ENCODE peak calls at places on chromosomes 12 and 14, in five cellular contexts. One of them, this sample, is unnamed.

GRCh38 chr12:49832836-49833421 is 4.7 kb upstream of the NCKAP5L start:
- DNase-seq in stomach: no peak
- DNase-seq in sigmoid colon: no peak
- DNase-seq in HepG2: no peak
- DNase-seq in IMR-90: peak
- DNase-seq in this sample: no peak

GRCh38 chr14:36054353-36055051 is 122.0 kb downstream of the PTCSC3 start:
- DNase-seq in stomach: no peak
- DNase-seq in IMR-90: no peak
- DNase-seq in HepG2: no peak
- DNase-seq in sigmoid colon: no peak
- DNase-seq in this sample: no peak

GRCh38 chr12:103495158-103495782 is 498 bp downstream of the C12orf42 start:
- DNase-seq in stomach: peak
- DNase-seq in IMR-90: no peak
- DNase-seq in sigmoid colon: no peak
- DNase-seq in HepG2: no peak
- DNase-seq in this sample: no peak

GRCh38 chr14:102785598-102785963 is 8.3 kb downstream of the TRAF3 start:
- DNase-seq in stomach: no peak
- DNase-seq in sigmoid colon: no peak
- DNase-seq in HepG2: no peak
- DNase-seq in IMR-90: no peak
- DNase-seq in this sample: no peak

GRCh38 chr12:25372969-25373368 is 122.2 kb upstream of the KRAS start:
- DNase-seq in IMR-90: no peak
- DNase-seq in sigmoid colon: no peak
- DNase-seq in stomach: no peak
- DNase-seq in HepG2: no peak
- DNase-seq in this sample: no peak

GRCh38 chr12:32595251-32595650 is 83.8 kb upstream of the DNM1L start:
- DNase-seq in sigmoid colon: no peak
- DNase-seq in HepG2: no peak
- DNase-seq in IMR-90: peak
- DNase-seq in stomach: no peak
- DNase-seq in this sample: no peak

GRCh38 chr12:6364037-6364360 is 11.4 kb downstream of the SCNN1A start:
- DNase-seq in HepG2: no peak
- DNase-seq in IMR-90: no peak
- DNase-seq in sigmoid colon: no peak
- DNase-seq in stomach: no peak
- DNase-seq in this sample: no peak

GRCh38 chr12:21451529-21451928 is 14.1 kb downstream of the PYROXD1 start:
- DNase-seq in stomach: no peak
- DNase-seq in HepG2: no peak
- DNase-seq in IMR-90: peak
- DNase-seq in sigmoid colon: no peak
- DNase-seq in this sample: no peak

GRCh38 chr12:91894911-91895310 is 250.7 kb downstream of the BTG1 start:
- DNase-seq in stomach: no peak
- DNase-seq in IMR-90: no peak
- DNase-seq in HepG2: no peak
- DNase-seq in sigmoid colon: no peak
- DNase-seq in this sample: no peak

GRCh38 chr12:31386364-31386777 is 60.4 kb upstream of the SINHCAF start:
- DNase-seq in IMR-90: no peak
- DNase-seq in sigmoid colon: no peak
- DNase-seq in stomach: no peak
- DNase-seq in HepG2: no peak
- DNase-seq in this sample: no peak

GRCh38 chr12:104626069-104626690 is 169.4 kb downstream of the CHST11 start:
- DNase-seq in stomach: no peak
- DNase-seq in sigmoid colon: no peak
- DNase-seq in HepG2: no peak
- DNase-seq in IMR-90: no peak
- DNase-seq in this sample: no peak

GRCh38 chr12:51377099-51377984 is 13.9 kb downstream of the GALNT6 start:
- DNase-seq in stomach: no peak
- DNase-seq in HepG2: no peak
- DNase-seq in sigmoid colon: no peak
- DNase-seq in IMR-90: no peak
- DNase-seq in this sample: no peak

GRCh38 chr14:70677324-70677723 is 35.6 kb downstream of the TTC9 start:
- DNase-seq in sigmoid colon: no peak
- DNase-seq in stomach: no peak
- DNase-seq in IMR-90: no peak
- DNase-seq in HepG2: no peak
- DNase-seq in this sample: no peak

GRCh38 chr14:24275524-24276139 is 4.2 kb upstream of the RABGGTA start:
- DNase-seq in HepG2: peak
- DNase-seq in stomach: no peak
- DNase-seq in IMR-90: no peak
- DNase-seq in sigmoid colon: no peak
- DNase-seq in this sample: no peak
- TF ChIP-seq CTCF in HepG2: peak
- TF ChIP-seq CTCF in stomach: no peak
- TF ChIP-seq CTCF in IMR-90: no peak
- TF ChIP-seq CTCF in sigmoid colon: no peak
- TF ChIP-seq CTCF in this sample: no peak

GRCh38 chr12:68880660-68881325 is 52.2 kb downstream of the CPM start:
- DNase-seq in IMR-90: no peak
- DNase-seq in HepG2: no peak
- DNase-seq in stomach: no peak
- DNase-seq in sigmoid colon: no peak
- DNase-seq in this sample: no peak
- TF ChIP-seq POLR2A in IMR-90: no peak
- TF ChIP-seq POLR2A in HepG2: no peak
- TF ChIP-seq POLR2A in stomach: no peak
- TF ChIP-seq POLR2A in sigmoid colon: no peak
- TF ChIP-seq POLR2A in this sample: no peak

DNA sequence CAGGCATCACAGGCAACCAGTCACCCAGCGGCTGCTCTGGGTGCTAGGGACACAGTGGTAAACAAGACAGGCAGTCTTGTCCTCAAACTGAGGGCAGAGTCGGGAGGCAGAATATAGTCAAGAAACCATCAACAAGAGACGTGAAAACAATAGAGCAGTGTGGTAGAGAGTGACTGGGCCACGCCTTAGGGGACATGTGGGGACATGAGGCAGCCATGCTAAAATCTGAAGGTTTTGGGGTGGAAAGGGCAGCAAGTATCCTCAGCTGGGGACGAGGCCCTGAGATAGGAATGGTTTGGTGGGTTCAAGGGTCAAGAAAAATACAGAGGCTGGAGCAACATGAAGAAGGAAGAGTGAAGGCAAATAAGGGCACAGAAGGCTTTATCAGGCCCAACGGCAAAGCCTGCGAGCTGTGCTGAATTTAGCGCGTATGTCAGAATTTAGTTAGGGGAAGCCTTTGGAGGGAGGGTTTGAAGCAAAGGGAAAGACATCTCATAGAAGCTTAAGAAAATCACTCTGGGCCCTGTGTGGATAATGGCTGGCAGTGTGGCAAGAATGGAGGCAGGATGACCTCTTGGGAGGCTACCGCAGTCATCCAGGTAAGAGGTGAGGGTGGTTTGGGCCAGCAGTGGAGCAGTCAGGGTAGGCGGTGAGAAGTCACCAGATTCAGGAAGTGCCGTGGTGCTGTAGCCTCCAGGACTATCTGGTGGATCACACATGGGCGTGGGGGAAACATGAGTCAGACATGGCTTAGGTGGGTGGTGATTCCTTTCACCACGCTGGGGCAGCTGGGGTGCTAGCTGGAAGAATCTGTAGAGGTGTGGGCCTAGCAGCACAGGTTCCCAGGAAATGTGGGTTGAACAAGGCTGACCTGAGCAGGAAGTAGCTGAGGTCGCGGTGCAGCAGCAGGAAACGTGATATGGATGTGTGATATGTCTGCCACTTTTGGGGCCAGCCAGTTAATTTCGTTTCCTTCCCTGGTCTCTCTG is 3.0 kb downstream of the EVL start:
- DNase-seq in HepG2: no peak
- DNase-seq in stomach: peak
- DNase-seq in sigmoid colon: no peak
- DNase-seq in IMR-90: peak
- DNase-seq in this sample: peak
- H3K4me3 ChIP-seq in HepG2: no peak
- H3K4me3 ChIP-seq in stomach: peak
- H3K4me3 ChIP-seq in sigmoid colon: no peak
- H3K4me3 ChIP-seq in IMR-90: no peak
- H3K4me3 ChIP-seq in this sample: peak

DNA sequence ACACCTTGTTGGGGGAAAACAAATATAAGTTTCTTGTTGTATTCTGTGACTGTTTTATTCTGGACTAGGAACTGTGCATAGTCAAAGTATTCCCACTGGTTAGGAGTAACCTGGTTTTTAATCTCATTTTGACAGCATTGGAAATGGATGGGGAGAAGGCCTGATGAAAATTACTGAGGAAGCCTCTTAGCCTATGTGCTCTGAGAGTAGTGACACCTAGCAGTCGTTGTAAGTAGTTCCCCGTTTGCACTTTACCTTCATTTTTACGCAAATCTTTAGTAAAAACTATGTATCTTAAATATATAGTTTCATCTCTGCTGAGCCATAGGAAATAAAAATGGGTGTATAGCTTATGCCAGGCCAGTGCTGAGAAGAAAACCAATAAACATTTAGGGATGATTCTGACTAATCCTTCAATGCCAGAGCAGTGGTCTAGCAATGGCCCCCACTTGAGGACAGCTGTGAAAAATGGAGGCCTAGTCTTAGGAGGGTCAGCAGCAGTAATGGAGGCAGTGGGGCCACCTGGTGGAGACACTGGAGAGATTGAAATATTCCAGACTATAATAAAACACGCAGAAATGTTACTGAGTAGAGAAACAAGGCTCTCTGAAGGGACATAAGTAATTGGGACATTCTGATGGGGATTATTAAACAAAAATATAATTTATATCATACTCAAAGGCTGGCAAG is 133.2 kb upstream of the NOVA1 start:
- DNase-seq in IMR-90: peak
- DNase-seq in sigmoid colon: no peak
- DNase-seq in stomach: no peak
- DNase-seq in HepG2: no peak
- DNase-seq in this sample: peak
- TF ChIP-seq CTCF in IMR-90: peak
- TF ChIP-seq CTCF in sigmoid colon: no peak
- TF ChIP-seq CTCF in stomach: no peak
- TF ChIP-seq CTCF in HepG2: no peak
- TF ChIP-seq CTCF in this sample: peak

GRCh38 chr12:132669166-132669879 is 17.8 kb downstream of the POLE start:
- DNase-seq in IMR-90: no peak
- DNase-seq in HepG2: no peak
- DNase-seq in stomach: no peak
- DNase-seq in sigmoid colon: peak
- DNase-seq in this sample: no peak

GRCh38 chr12:132673288-132674179 is 13.6 kb downstream of the POLE start:
- DNase-seq in stomach: no peak
- DNase-seq in HepG2: no peak
- DNase-seq in sigmoid colon: peak
- DNase-seq in IMR-90: no peak
- DNase-seq in this sample: no peak

GRCh38 chr12:132674561-132674960 is 12.6 kb downstream of the POLE start:
- DNase-seq in HepG2: no peak
- DNase-seq in stomach: no peak
- DNase-seq in sigmoid colon: no peak
- DNase-seq in IMR-90: no peak
- DNase-seq in this sample: no peak

GRCh38 chr12:132672678-132673077 is 14.5 kb downstream of the POLE start:
- DNase-seq in HepG2: no peak
- DNase-seq in sigmoid colon: peak
- DNase-seq in IMR-90: no peak
- DNase-seq in stomach: no peak
- DNase-seq in this sample: no peak

GRCh38 chr12:132672116-132672515 is 15.0 kb downstream of the POLE start:
- DNase-seq in HepG2: no peak
- DNase-seq in IMR-90: no peak
- DNase-seq in sigmoid colon: peak
- DNase-seq in stomach: no peak
- DNase-seq in this sample: no peak
- TF ChIP-seq POLR2A in HepG2: no peak
- TF ChIP-seq POLR2A in IMR-90: no peak
- TF ChIP-seq POLR2A in sigmoid colon: no peak
- TF ChIP-seq POLR2A in stomach: no peak
- TF ChIP-seq POLR2A in this sample: no peak

GRCh38 chr12:124507188-124508109 is 60.0 kb downstream of the NCOR2 start:
- DNase-seq in IMR-90: peak
- DNase-seq in stomach: no peak
- DNase-seq in HepG2: no peak
- DNase-seq in sigmoid colon: no peak
- DNase-seq in this sample: no peak

GRCh38 chr12:124504273-124505000 is 63.0 kb downstream of the NCOR2 start:
- DNase-seq in IMR-90: no peak
- DNase-seq in HepG2: no peak
- DNase-seq in sigmoid colon: no peak
- DNase-seq in stomach: no peak
- DNase-seq in this sample: peak

GRCh38 chr12:124506832-124507153 is 60.6 kb downstream of the NCOR2 start:
- DNase-seq in sigmoid colon: no peak
- DNase-seq in stomach: no peak
- DNase-seq in IMR-90: no peak
- DNase-seq in HepG2: no peak
- DNase-seq in this sample: no peak

GRCh38 chr12:124505001-124505818 is 62.2 kb downstream of the NCOR2 start:
- DNase-seq in sigmoid colon: no peak
- DNase-seq in HepG2: no peak
- DNase-seq in stomach: no peak
- DNase-seq in IMR-90: no peak
- DNase-seq in this sample: no peak

GRCh38 chr12:124506145-124506831 is 61.1 kb downstream of the NCOR2 start:
- DNase-seq in sigmoid colon: peak
- DNase-seq in HepG2: no peak
- DNase-seq in IMR-90: no peak
- DNase-seq in stomach: peak
- DNase-seq in this sample: peak
- H3K4me3 ChIP-seq in sigmoid colon: peak
- H3K4me3 ChIP-seq in HepG2: no peak
- H3K4me3 ChIP-seq in IMR-90: no peak
- H3K4me3 ChIP-seq in stomach: no peak
- H3K4me3 ChIP-seq in this sample: peak